ENCODE peak calls at places on chromosomes 3 and 15, in four cellular contexts. P, M, E and X are unnamed samples.
A peak's percentile ranks its signal among the peaks of the same experiment; 100 is the strongest.

GRCh38 chr3:61682671-61683408 is 121.5 kb downstream of the PTPRG start:
- DNase-seq in P (peak; percentile 55), M (no peak), E (no peak), X (no peak)

GRCh38 chr3:133792171-133792763 is 13.3 kb upstream of the SRPRB start:
- DNase-seq in P (peak; percentile 5), M (peak; percentile 20), E (no peak), X (no peak)

GRCh38 chr15:90956551-90957104 is 1.9 kb downstream of the RCCD1 start:
- DNase-seq in P (peak; percentile 70), M (no peak), E (no peak), X (peak; percentile 79)

GRCh38 chr15:77839970-77840609 is 207.4 kb upstream of the LINGO1 start:
- DNase-seq in P (no peak), M (no peak), E (no peak), X (no peak)

GRCh38 chr15:68637755-68638405 is 59.1 kb downstream of the CORO2B start:
- DNase-seq in P (peak; percentile 48), M (no peak), E (no peak), X (no peak)

GRCh38 chr3:64488938-64489337 is 198.9 kb downstream of the ADAMTS9 start:
- DNase-seq in P (no peak), M (no peak), E (no peak), X (no peak)

GRCh38 chr3:188400494-188401243 is 246.7 kb downstream of the LPP start:
- DNase-seq in P (no peak), M (no peak), E (peak; percentile 68), X (no peak)

GRCh38 chr3:197809356-197810020 is 18.4 kb downstream of the LRCH3 start:
- DNase-seq in P (peak; percentile 85), M (no peak), E (no peak), X (no peak)

GRCh38 chr3:9399746-9400145 is 2.3 kb downstream of the SETD5 start:
- DNase-seq in P (peak; percentile 97), M (peak; percentile 90), E (no peak), X (peak; percentile 81)

GRCh38 chr3:95297586-95297985 is 1234.7 kb downstream of the NSUN3 start:
- DNase-seq in P (no peak), M (no peak), E (no peak), X (no peak)

GRCh38 chr3:27521179-27521871 is 37.1 kb upstream of the SLC4A7 start:
- DNase-seq in P (peak; percentile 95), M (no peak), E (no peak), X (peak; percentile 49)

GRCh38 chr15:48520376-48521155 is 124.9 kb downstream of the FBN1 start:
- DNase-seq in P (no peak), M (peak; percentile 34), E (no peak), X (peak; percentile 69)

GRCh38 chr15:101295607-101296225 is 668 bp upstream of the SNRPA1 start:
- DNase-seq in P (peak; percentile 72), M (no peak), E (no peak), X (peak; percentile 44)

GRCh38 chr3:104388624-104389023 is 978.1 kb upstream of the ALCAM start:
- DNase-seq in P (peak; percentile 19), M (no peak), E (no peak), X (peak; percentile 16)

GRCh38 chr3:122975924-122976293 is 51.7 kb downstream of the SEMA5B start:
- DNase-seq in P (peak; percentile 10), M (no peak), E (no peak), X (no peak)

GRCh38 chr3:151630938-151631417 is 102.7 kb upstream of the AADACL2 start:
- DNase-seq in P (peak; percentile 39), M (peak; percentile 62), E (no peak), X (no peak)

DNA sequence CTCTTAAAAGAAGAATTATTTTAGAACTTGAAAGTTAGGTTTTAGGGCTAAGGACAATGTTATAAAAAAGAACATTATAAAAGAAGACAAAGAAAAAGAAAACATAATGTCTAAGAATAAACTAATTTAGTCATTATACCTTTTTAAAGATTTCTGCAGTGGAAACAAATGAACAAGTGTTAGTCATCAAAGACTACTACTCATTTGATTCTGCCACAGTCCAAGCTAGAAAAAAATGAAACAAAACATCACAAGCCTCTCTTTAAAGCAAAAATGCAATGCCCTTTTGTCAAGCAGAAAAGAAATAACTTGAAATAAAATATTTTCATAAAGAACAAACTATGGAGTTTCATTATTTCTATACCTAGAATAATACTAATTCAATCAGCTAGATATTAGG is 102.0 kb downstream of the TBC1D5 start:
- DNase-seq in P (peak; percentile 52), M (no peak), E (no peak), X (peak; percentile 26)
- TF ChIP-seq FOS in P (no peak), M (no peak), E (no peak), X (peak; percentile 49)

DNA sequence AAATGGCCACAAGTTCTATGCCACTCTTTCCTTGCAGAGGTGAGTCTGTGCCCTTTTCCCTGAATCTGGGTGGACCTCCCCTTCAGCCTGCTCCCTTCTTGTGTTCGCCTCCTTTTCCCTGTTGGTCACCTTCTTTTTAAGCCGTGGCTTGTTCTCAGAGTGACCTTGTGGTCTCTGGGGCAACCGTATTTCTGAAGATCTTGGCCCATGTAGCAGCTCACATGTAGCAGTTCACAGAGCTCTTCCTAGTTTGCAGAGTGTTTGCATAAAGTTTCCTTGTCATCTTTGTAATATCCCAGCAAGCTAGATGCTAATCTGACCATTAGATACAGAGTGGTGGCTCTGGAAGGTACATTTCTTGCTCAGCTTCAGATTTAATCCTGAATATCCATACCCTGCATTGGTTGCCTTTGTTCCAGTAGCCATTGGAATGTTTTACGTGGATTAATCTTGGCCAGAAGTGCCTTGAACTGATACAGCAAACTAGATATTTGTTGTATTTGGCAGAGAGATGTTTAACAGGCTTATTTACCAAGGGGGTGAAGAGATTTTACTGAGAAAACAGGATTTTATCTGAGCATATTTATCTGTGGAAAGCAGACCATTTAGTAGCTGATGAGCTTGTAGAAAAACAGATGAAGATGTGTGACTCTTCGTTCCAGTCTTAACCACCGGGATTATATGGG is 40.6 kb upstream of the BSN start:
- DNase-seq in P (no peak), M (no peak), E (no peak), X (no peak)
- TF ChIP-seq FOS in P (no peak), M (no peak), E (no peak), X (no peak)

GRCh38 chr3:65604863-65605526 is 433.7 kb downstream of the MAGI1 start:
- DNase-seq in P (peak; percentile 72), M (peak; percentile 79), E (no peak), X (peak; percentile 48)
- TF ChIP-seq FOS in P (peak; percentile 31), M (peak; percentile 22), E (no peak), X (peak; percentile 26)

DNA sequence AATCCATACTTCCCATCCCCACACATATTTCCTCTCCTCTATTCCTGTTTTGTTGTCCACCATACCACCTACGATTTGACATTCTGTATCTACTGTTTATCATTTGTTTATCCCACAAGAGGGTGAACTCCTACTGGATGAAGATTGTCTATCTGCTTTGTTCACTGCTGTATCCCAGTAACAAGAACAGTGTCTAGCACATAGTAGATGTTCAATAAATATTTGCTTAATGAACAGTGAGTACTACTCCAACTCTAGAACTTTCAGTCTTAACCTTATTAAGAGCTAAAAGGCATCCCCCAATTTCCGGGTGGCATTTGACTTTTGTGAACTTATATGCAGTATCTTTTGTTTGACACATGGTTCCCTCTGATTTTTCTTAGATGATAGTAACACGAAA is 1.3 kb downstream of the PYGO1 start:
- DNase-seq in P (peak; percentile 1), M (no peak), E (no peak), X (no peak)
- TF ChIP-seq FOS in P (no peak), M (no peak), E (no peak), X (no peak)

DNA sequence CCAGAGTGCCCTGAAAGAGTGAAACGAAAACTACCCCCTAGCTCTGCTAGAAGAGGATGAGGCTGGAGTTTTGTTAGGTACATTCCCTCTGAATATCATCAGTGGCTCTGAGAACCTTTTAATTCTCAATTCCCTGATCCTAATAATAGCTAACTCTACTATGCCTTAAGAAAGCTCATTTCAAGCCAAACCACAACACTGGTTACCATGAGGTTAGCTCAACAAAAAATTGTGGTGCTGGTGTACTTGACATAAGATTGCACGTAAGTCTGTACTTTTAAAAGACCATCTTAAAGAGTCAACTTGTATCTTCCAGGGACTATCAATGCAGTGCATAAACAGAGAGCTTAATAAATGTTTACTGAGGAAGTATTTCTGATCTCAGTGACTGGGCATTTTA is 334.7 kb upstream of the TRIM42 start:
- DNase-seq in P (no peak), M (no peak), E (no peak), X (no peak)
- TF ChIP-seq FOS in P (no peak), M (no peak), E (no peak), X (no peak)

DNA sequence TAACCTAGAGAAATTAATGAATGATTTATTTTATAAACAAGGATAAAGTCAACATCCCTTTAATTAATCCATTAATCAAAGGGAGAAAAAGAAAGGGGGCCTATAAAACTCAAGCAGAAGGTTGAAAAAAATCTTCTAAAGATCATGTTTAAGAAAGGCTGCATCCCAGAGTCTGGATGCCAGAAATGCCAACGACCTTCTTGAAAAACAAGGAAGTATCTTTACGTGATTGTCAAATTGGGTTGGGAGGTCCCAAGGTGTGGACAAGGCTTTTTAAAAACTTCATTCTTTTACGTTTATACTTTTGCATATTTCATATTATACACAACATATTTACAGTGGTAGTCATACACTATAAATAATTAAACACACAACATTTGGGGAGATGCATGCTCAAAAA is 1.6 kb downstream of the GOLGB1 start:
- DNase-seq in P (no peak), M (no peak), E (no peak), X (no peak)
- TF ChIP-seq FOS in P (no peak), M (no peak), E (no peak), X (no peak)

GRCh38 chr3:141114179-141114745 is 63.1 kb downstream of the SPSB4 start:
- DNase-seq in P (no peak), M (no peak), E (no peak), X (no peak)
- TF ChIP-seq FOS in P (no peak), M (no peak), E (no peak), X (no peak)